ENCODE peak calls at places on chromosomes 12 and 14, in six cellular contexts. One of them, this sample, is unnamed.

GRCh38 chr12:11753151-11753501 is 103.7 kb downstream of the ETV6 start:
- DNase-seq in mesenchymal stem cell: no peak
- DNase-seq in trophoblast cell: no peak
- DNase-seq in neuronal stem cell: no peak
- DNase-seq in IMR-90: no peak
- DNase-seq in H1: no peak
- DNase-seq in this sample: no peak

GRCh38 chr14:95068091-95068490 is 89.2 kb downstream of the DICER1 start:
- DNase-seq in mesenchymal stem cell: no peak
- DNase-seq in trophoblast cell: no peak
- DNase-seq in neuronal stem cell: no peak
- DNase-seq in IMR-90: no peak
- DNase-seq in H1: no peak
- DNase-seq in this sample: no peak

GRCh38 chr14:67943947-67944346 is 124.4 kb downstream of the RAD51B start:
- DNase-seq in mesenchymal stem cell: peak; percentile 88
- DNase-seq in trophoblast cell: peak; percentile 92
- DNase-seq in neuronal stem cell: peak; percentile 83
- DNase-seq in IMR-90: peak; percentile 87
- DNase-seq in H1: peak; percentile 15
- DNase-seq in this sample: peak; percentile 87

GRCh38 chr12:5171701-5172100 is 128.0 kb downstream of the KCNA5 start:
- DNase-seq in mesenchymal stem cell: peak; percentile 21
- DNase-seq in trophoblast cell: peak; percentile 53
- DNase-seq in neuronal stem cell: peak; percentile 54
- DNase-seq in IMR-90: peak; percentile 77
- DNase-seq in H1: peak; percentile 23
- DNase-seq in this sample: peak; percentile 76

GRCh38 chr12:132818562-132818961 is 10.1 kb downstream of the GOLGA3 start:
- DNase-seq in mesenchymal stem cell: no peak
- DNase-seq in trophoblast cell: no peak
- DNase-seq in neuronal stem cell: no peak
- DNase-seq in IMR-90: no peak
- DNase-seq in H1: no peak
- DNase-seq in this sample: no peak

GRCh38 chr14:80504781-80505180 is 293.5 kb upstream of the DIO2 start:
- DNase-seq in mesenchymal stem cell: no peak
- DNase-seq in trophoblast cell: no peak
- DNase-seq in neuronal stem cell: no peak
- DNase-seq in IMR-90: peak; percentile 60
- DNase-seq in H1: no peak
- DNase-seq in this sample: no peak

GRCh38 chr12:123928274-123928865 is 44.3 kb downstream of the CCDC92 start:
- DNase-seq in mesenchymal stem cell: no peak
- DNase-seq in trophoblast cell: no peak
- DNase-seq in neuronal stem cell: no peak
- DNase-seq in IMR-90: no peak
- DNase-seq in H1: no peak
- DNase-seq in this sample: no peak

GRCh38 chr12:89162704-89163261 is 189.5 kb downstream of the DUSP6 start:
- DNase-seq in mesenchymal stem cell: peak; percentile 97
- DNase-seq in trophoblast cell: peak; percentile 98
- DNase-seq in neuronal stem cell: no peak
- DNase-seq in IMR-90: peak; percentile 99
- DNase-seq in H1: no peak
- DNase-seq in this sample: no peak

GRCh38 chr14:54025661-54026060 is 69.0 kb upstream of the BMP4 start:
- DNase-seq in mesenchymal stem cell: peak; percentile 6
- DNase-seq in trophoblast cell: peak; percentile 42
- DNase-seq in neuronal stem cell: no peak
- DNase-seq in IMR-90: peak; percentile 5
- DNase-seq in H1: no peak
- DNase-seq in this sample: peak; percentile 18

GRCh38 chr12:46214668-46215429 is 54.0 kb downstream of the SLC38A1 start:
- DNase-seq in mesenchymal stem cell: peak; percentile 38
- DNase-seq in trophoblast cell: no peak
- DNase-seq in neuronal stem cell: no peak
- DNase-seq in IMR-90: peak; percentile 36
- DNase-seq in H1: no peak
- DNase-seq in this sample: no peak

GRCh38 chr14:75453817-75454434 is 26.1 kb downstream of the JDP2 start:
- DNase-seq in mesenchymal stem cell: no peak
- DNase-seq in trophoblast cell: peak; percentile 48
- DNase-seq in neuronal stem cell: no peak
- DNase-seq in IMR-90: no peak
- DNase-seq in H1: no peak
- DNase-seq in this sample: peak; percentile 37
- H2BK120ac ChIP-seq in mesenchymal stem cell: no peak overlapping the region
- H2BK120ac ChIP-seq in trophoblast cell: peak overlapping the region; percentile 67
- H2BK120ac ChIP-seq in neuronal stem cell: no peak overlapping the region
- H2BK120ac ChIP-seq in IMR-90: peak overlapping the region; percentile 94
- H2BK120ac ChIP-seq in H1: no peak overlapping the region
- H2BK120ac ChIP-seq in this sample: no peak overlapping the region

GRCh38 chr12:127688901-127689428 is 578.0 kb upstream of the TMEM132C start:
- DNase-seq in mesenchymal stem cell: no peak
- DNase-seq in trophoblast cell: no peak
- DNase-seq in neuronal stem cell: no peak
- DNase-seq in IMR-90: no peak
- DNase-seq in H1: no peak
- DNase-seq in this sample: no peak
- H3K4me3 ChIP-seq in mesenchymal stem cell: no peak overlapping the region
- H3K4me3 ChIP-seq in trophoblast cell: no peak overlapping the region
- H3K4me3 ChIP-seq in neuronal stem cell: no peak overlapping the region
- H3K4me3 ChIP-seq in IMR-90: no peak overlapping the region
- H3K4me3 ChIP-seq in H1: no peak overlapping the region
- H3K4me3 ChIP-seq in this sample: no peak overlapping the region

DNA sequence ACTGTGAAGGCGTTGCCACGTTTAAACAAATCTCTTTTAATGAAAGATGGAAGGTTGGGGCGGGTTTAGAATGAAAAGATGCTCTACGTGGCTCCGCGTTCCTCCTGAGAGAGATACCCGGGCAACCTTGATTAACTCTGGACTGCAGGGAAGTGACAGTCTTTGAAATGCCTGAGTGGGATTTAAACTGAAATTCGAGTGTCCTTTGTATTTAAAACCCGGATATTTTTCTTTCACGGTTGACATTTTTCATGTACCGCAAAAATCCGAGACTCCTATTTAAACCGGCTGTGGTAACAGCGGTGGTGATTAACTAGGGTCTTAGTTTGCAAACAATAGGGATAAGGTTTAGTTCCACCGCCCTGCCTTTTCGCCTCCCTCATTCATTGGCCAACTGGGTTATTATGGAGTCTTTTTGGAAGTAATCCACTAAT is 697 bp downstream of the G2E3 start:
- DNase-seq in mesenchymal stem cell: peak; percentile 47
- DNase-seq in trophoblast cell: peak; percentile 45
- DNase-seq in neuronal stem cell: peak; percentile 39
- DNase-seq in IMR-90: peak; percentile 42
- DNase-seq in H1: no peak
- DNase-seq in this sample: peak; percentile 72
- H2BK120ac ChIP-seq in mesenchymal stem cell: no peak overlapping the region
- H2BK120ac ChIP-seq in trophoblast cell: no peak overlapping the region
- H2BK120ac ChIP-seq in neuronal stem cell: no peak overlapping the region
- H2BK120ac ChIP-seq in IMR-90: no peak overlapping the region
- H2BK120ac ChIP-seq in H1: no peak overlapping the region
- H2BK120ac ChIP-seq in this sample: peak overlapping the region; percentile 84

GRCh38 chr14:103273145-103273846 is 60.7 kb upstream of the EIF5 start:
- DNase-seq in mesenchymal stem cell: no peak
- DNase-seq in trophoblast cell: no peak
- DNase-seq in neuronal stem cell: no peak
- DNase-seq in IMR-90: no peak
- DNase-seq in H1: no peak
- DNase-seq in this sample: no peak
- H3K4me3 ChIP-seq in mesenchymal stem cell: peak overlapping the region; percentile 47
- H3K4me3 ChIP-seq in trophoblast cell: no peak overlapping the region
- H3K4me3 ChIP-seq in neuronal stem cell: no peak overlapping the region
- H3K4me3 ChIP-seq in IMR-90: peak overlapping the region; percentile 28
- H3K4me3 ChIP-seq in H1: no peak overlapping the region
- H3K4me3 ChIP-seq in this sample: no peak overlapping the region

GRCh38 chr12:121397521-121397920 is 2.4 kb upstream of the RNF34 start:
- DNase-seq in mesenchymal stem cell: no peak
- DNase-seq in trophoblast cell: no peak
- DNase-seq in neuronal stem cell: no peak
- DNase-seq in IMR-90: no peak
- DNase-seq in H1: no peak
- DNase-seq in this sample: no peak

GRCh38 chr12:121403721-121404120 is 3.8 kb downstream of the RNF34 start:
- DNase-seq in mesenchymal stem cell: no peak
- DNase-seq in trophoblast cell: no peak
- DNase-seq in neuronal stem cell: no peak
- DNase-seq in IMR-90: no peak
- DNase-seq in H1: no peak
- DNase-seq in this sample: no peak

GRCh38 chr12:121400332-121401139 is 618 bp downstream of the RNF34 start:
- DNase-seq in mesenchymal stem cell: peak; percentile 69
- DNase-seq in trophoblast cell: peak; percentile 56
- DNase-seq in neuronal stem cell: peak; percentile 27
- DNase-seq in IMR-90: peak; percentile 47
- DNase-seq in H1: no peak
- DNase-seq in this sample: peak; percentile 73

GRCh38 chr12:121404734-121405133 is 4.8 kb downstream of the RNF34 start:
- DNase-seq in mesenchymal stem cell: no peak
- DNase-seq in trophoblast cell: no peak
- DNase-seq in neuronal stem cell: no peak
- DNase-seq in IMR-90: no peak
- DNase-seq in H1: no peak
- DNase-seq in this sample: no peak

GRCh38 chr12:121399391-121400331 is at the start of gene RNF34:
- DNase-seq in mesenchymal stem cell: peak; percentile 98
- DNase-seq in trophoblast cell: peak; percentile 99
- DNase-seq in neuronal stem cell: peak; percentile 98
- DNase-seq in IMR-90: peak; percentile 97
- DNase-seq in H1: peak; percentile 94
- DNase-seq in this sample: peak; percentile 99
- H2BK120ac ChIP-seq in mesenchymal stem cell: peak within 1 kb of the TSS; percentile 61
- H2BK120ac ChIP-seq in trophoblast cell: peak within 1 kb of the TSS; percentile 75
- H2BK120ac ChIP-seq in neuronal stem cell: peak within 1 kb of the TSS; percentile 72
- H2BK120ac ChIP-seq in IMR-90: peak within 1 kb of the TSS; percentile 24
- H2BK120ac ChIP-seq in H1: no peak within 1 kb of the TSS
- H2BK120ac ChIP-seq in this sample: no peak within 1 kb of the TSS

DNA sequence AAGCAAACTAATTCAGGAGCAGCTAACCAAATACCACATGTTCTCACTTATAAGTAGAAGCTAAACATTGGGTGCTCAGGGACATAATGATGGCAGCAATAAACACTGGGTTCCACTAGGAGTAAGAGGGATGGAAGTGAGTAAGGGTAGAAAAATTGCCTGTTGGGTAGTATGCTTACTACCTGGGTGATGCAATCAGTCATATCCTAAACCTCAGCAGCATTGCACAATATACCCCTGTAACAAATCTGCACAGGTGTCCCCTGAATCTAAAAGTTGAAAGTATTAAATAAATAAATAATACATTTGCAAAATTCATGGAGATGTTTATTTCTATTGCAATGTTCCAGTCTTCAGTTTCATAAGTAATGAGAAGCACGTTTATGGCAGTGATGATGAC is 409.8 kb upstream of the FOXG1 start:
- DNase-seq in mesenchymal stem cell: no peak
- DNase-seq in trophoblast cell: no peak
- DNase-seq in neuronal stem cell: no peak
- DNase-seq in IMR-90: no peak
- DNase-seq in H1: no peak
- DNase-seq in this sample: no peak
- H3K4me3 ChIP-seq in mesenchymal stem cell: no peak overlapping the region
- H3K4me3 ChIP-seq in trophoblast cell: no peak overlapping the region
- H3K4me3 ChIP-seq in neuronal stem cell: no peak overlapping the region
- H3K4me3 ChIP-seq in IMR-90: no peak overlapping the region
- H3K4me3 ChIP-seq in H1: no peak overlapping the region
- H3K4me3 ChIP-seq in this sample: no peak overlapping the region

GRCh38 chr12:109458086-109458485 is 19.0 kb downstream of the KCTD10 start:
- DNase-seq in mesenchymal stem cell: peak; percentile 86
- DNase-seq in trophoblast cell: no peak
- DNase-seq in neuronal stem cell: no peak
- DNase-seq in IMR-90: peak; percentile 84
- DNase-seq in H1: no peak
- DNase-seq in this sample: no peak
- H2BK120ac ChIP-seq in mesenchymal stem cell: peak overlapping the region; percentile 54
- H2BK120ac ChIP-seq in trophoblast cell: no peak overlapping the region
- H2BK120ac ChIP-seq in neuronal stem cell: no peak overlapping the region
- H2BK120ac ChIP-seq in IMR-90: peak overlapping the region; percentile 96
- H2BK120ac ChIP-seq in H1: peak overlapping the region; percentile 81
- H2BK120ac ChIP-seq in this sample: no peak overlapping the region

GRCh38 chr14:37526992-37527391 is 68.1 kb downstream of the FOXA1 start:
- DNase-seq in mesenchymal stem cell: no peak
- DNase-seq in trophoblast cell: no peak
- DNase-seq in neuronal stem cell: no peak
- DNase-seq in IMR-90: no peak
- DNase-seq in H1: no peak
- DNase-seq in this sample: no peak
- H3K4me3 ChIP-seq in mesenchymal stem cell: no peak overlapping the region
- H3K4me3 ChIP-seq in trophoblast cell: no peak overlapping the region
- H3K4me3 ChIP-seq in neuronal stem cell: no peak overlapping the region
- H3K4me3 ChIP-seq in IMR-90: no peak overlapping the region
- H3K4me3 ChIP-seq in H1: no peak overlapping the region
- H3K4me3 ChIP-seq in this sample: no peak overlapping the region

DNA sequence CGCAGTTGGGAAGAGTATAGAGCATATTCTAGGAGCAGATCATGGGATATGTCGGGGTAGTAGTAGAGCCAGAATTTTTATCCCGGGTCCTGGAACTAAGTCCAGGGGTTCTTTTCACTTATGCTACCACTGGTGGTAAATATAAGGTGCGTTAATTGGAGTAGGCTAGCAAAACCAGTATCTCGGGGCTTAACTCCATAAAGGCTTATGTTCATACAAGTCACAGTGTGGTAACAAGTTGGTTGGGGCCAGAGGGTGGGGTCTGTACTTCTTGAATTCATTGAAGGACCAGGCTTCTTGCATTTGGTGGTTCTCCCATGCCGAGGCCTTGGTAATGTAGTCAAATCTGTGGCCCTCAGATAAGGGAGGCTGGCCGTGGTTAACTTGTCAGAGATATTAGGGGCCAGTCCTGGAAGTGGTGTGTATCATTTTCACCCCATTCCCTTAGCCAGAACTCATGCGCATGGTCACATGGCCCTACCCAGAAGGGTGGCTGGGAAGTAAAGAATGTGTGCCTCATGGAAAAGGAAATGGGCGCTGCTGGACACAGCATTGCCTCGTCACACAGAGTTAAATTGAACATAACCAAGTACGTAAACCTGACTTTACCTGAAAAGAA is 1.5 kb upstream of the ZNF641 start:
- DNase-seq in mesenchymal stem cell: no peak
- DNase-seq in trophoblast cell: no peak
- DNase-seq in neuronal stem cell: no peak
- DNase-seq in IMR-90: no peak
- DNase-seq in H1: no peak
- DNase-seq in this sample: no peak
- H2BK120ac ChIP-seq in mesenchymal stem cell: no peak overlapping the region
- H2BK120ac ChIP-seq in trophoblast cell: peak overlapping the region; percentile 77
- H2BK120ac ChIP-seq in neuronal stem cell: no peak overlapping the region
- H2BK120ac ChIP-seq in IMR-90: no peak overlapping the region
- H2BK120ac ChIP-seq in H1: no peak overlapping the region
- H2BK120ac ChIP-seq in this sample: no peak overlapping the region

This sample was measured in mesendoderm.